ENCODE peak calls at places on chromosomes 5 and 9, in eight cellular contexts. L is stomach, I is neural progenitor cell, F is spleen, U is cardiac muscle cell, Q is HepG2, T is right atrium auricular region, W is psoas muscle. O is an unnamed sample. For H3K36me3, the result is how much of the 10 kb centered on the place peaks cover.

GRCh38 chr9:105425817-105426433 is 21.9 kb upstream of the FSD1L start:
- DNase-seq in L (no peak), I (no peak), F (no peak), U (peak), Q (no peak), T (no peak), W (no peak), O (no peak)

GRCh38 chr5:139893873-139894272 is 98.3 kb downstream of the PSD2 start:
- DNase-seq in L (no peak), I (no peak), F (no peak), U (no peak), Q (no peak), T (no peak), W (no peak), O (no peak)

GRCh38 chr9:116789097-116789496 is 102.0 kb downstream of the TRIM32 start:
- DNase-seq in L (no peak), I (no peak), F (no peak), U (no peak), Q (no peak), T (no peak), W (no peak), O (no peak)

GRCh38 chr9:90124961-90125360 is 517.7 kb downstream of the DIRAS2 start:
- DNase-seq in L (no peak), I (no peak), F (no peak), U (peak), Q (no peak), T (no peak), W (no peak), O (no peak)

GRCh38 chr9:76651114-76651697 is 113.0 kb upstream of the PCA3 start:
- DNase-seq in L (no peak), I (no peak), F (no peak), U (no peak), Q (no peak), T (no peak), W (no peak), O (no peak)

GRCh38 chr5:126100767-126101166 is 322.4 kb upstream of the GRAMD2B start:
- DNase-seq in L (no peak), I (peak), F (no peak), U (peak), Q (no peak), T (no peak), W (no peak), O (no peak)

GRCh38 chr9:71859939-71860338 is 51.1 kb downstream of the ABHD17B start:
- DNase-seq in L (no peak), I (no peak), F (no peak), U (no peak), Q (no peak), T (no peak), W (no peak), O (no peak)

GRCh38 chr5:86688414-86688813 is 70.7 kb downstream of the COX7C start:
- DNase-seq in L (no peak), I (no peak), F (no peak), U (no peak), Q (no peak), T (no peak), W (no peak), O (no peak)

GRCh38 chr5:180347651-180348050 is 5.5 kb downstream of the GFPT2 start:
- DNase-seq in L (no peak), I (no peak), F (no peak), U (no peak), Q (no peak), T (no peak), W (no peak), O (no peak)

GRCh38 chr9:133991964-133992779 is at the start of gene VAV2:
- DNase-seq in L (peak), I (peak), F (peak), U (peak), Q (peak), T (no peak), W (peak), O (no peak)

GRCh38 chr5:10594591-10595210 is 30.8 kb downstream of the ANKRD33B start:
- DNase-seq in L (no peak), I (no peak), F (peak), U (peak), Q (no peak), T (peak), W (no peak), O (no peak)

GRCh38 chr9:137302176-137303030 is at the start of gene NRARP:
- DNase-seq in L (peak), I (peak), F (peak), U (peak), Q (no peak), T (peak), W (peak), O (no peak)

GRCh38 chr5:124301850-124302249 is 444.6 kb downstream of the ZNF608 start:
- DNase-seq in L (no peak), I (peak), F (no peak), U (peak), Q (no peak), T (no peak), W (no peak), O (no peak)

GRCh38 chr5:26807231-26808199 is 230.9 kb downstream of the CDH9 start:
- DNase-seq in L (no peak), I (no peak), F (no peak), U (no peak), Q (no peak), T (no peak), W (no peak), O (no peak)

GRCh38 chr9:97501177-97501971 is at the start of gene TMOD1:
- DNase-seq in L (peak), I (peak), F (peak), U (peak), Q (peak), T (no peak), W (peak), O (no peak)
- H3K27ac ChIP-seq in L (peak), I (no peak), F (peak), U (peak), Q (no peak), T (peak), W (peak), O (peak)

DNA sequence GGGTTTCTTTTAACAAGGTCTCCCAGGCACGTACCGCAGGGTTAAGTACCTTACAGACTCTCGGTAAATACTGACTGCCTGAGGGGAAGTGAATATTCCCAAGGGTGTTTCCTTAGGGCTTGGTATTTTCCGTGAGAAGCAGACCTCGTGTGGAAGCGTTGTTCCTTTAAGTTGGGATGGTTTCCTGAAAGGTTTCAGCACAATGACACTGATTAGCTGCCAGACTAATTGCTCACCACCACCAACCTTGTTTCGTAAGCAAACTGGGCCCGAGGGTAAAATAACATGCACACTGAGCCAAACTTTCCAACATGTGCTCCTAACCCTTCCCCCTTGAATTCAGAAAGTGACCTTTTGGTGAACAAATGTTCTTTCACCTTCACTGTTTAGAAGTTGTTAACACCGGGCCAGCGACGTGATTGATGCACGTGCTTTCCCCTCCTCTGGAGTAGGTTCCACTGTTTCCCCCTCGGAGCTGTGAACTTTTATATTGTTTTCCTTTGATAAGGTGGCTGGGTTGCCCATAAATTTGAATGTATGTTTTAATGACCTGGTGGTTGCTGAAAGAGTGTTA is 128.1 kb upstream of the RPS23 start:
- DNase-seq in L (no peak), I (no peak), F (no peak), U (peak), Q (no peak), T (no peak), W (no peak), O (no peak)
- H3K4me3 ChIP-seq in L (no peak), I (no peak), F (no peak), U (no peak), Q (no peak), T (no peak), W (no peak), O (no peak)

GRCh38 chr5:143386725-143387124 is 16.8 kb downstream of the NR3C1 start:
- DNase-seq in L (no peak), I (no peak), F (no peak), U (peak), Q (no peak), T (no peak), W (no peak), O (no peak)
- H3K36me3 ChIP-seq in L (under half), I (under half), F (under half), U (under half), Q (under half), T (under half), W (under half), O (under half)

GRCh38 chr5:3022665-3023064 is 271.2 kb upstream of the IRX2 start:
- DNase-seq in L (no peak), I (no peak), F (no peak), U (no peak), Q (no peak), T (no peak), W (no peak), O (peak)
- H3K27ac ChIP-seq in L (no peak), I (no peak), F (no peak), U (no peak), Q (no peak), T (no peak), W (no peak), O (no peak)

GRCh38 chr9:6975198-6975597 is 217.4 kb downstream of the KDM4C start:
- DNase-seq in L (no peak), I (no peak), F (no peak), U (peak), Q (no peak), T (no peak), W (no peak), O (no peak)
- H3K4me3 ChIP-seq in L (no peak), I (no peak), F (no peak), U (no peak), Q (no peak), T (no peak), W (no peak), O (no peak)

O was measured in vagina.